ENCODE peak calls at places on chromosomes 2 and 18, in six cellular contexts. K is right lobe of liver, Z is stomach, I is body of pancreas, T is heart left ventricle, G is thyroid gland. X is an unnamed sample.

GRCh38 chr2:152446213-152446612 is 111.2 kb downstream of the FMNL2 start:
- DNase-seq in K (no peak), T (no peak), Z (no peak), I (no peak), G (no peak), X (no peak)

GRCh38 chr2:86016581-86016980 is 89.1 kb downstream of the POLR1A start:
- DNase-seq in I (no peak), G (no peak), K (no peak), T (no peak), Z (no peak), X (no peak)

GRCh38 chr2:237757616-237758015 is 41.0 kb upstream of the RBM44 start:
- DNase-seq in I (no peak), G (no peak), T (no peak), Z (no peak), K (no peak), X (no peak)

GRCh38 chr2:3535794-3536681 is 16.7 kb upstream of the ADI1 start:
- DNase-seq in K (peak; percentile 75), Z (peak; percentile 55), I (peak; percentile 51), T (peak; percentile 81), G (peak; percentile 35), X (peak; percentile 47)

GRCh38 chr2:19043893-19044292 is 314.5 kb downstream of the OSR1 start:
- DNase-seq in G (no peak), T (no peak), K (no peak), I (peak; percentile 67), Z (peak; percentile 60), X (no peak)

GRCh38 chr2:121717529-121717928 is 19.1 kb downstream of the NIFK start:
- DNase-seq in I (no peak), T (no peak), K (no peak), Z (no peak), G (no peak), X (no peak)

GRCh38 chr18:35577045-35577848 is 4.3 kb upstream of the GALNT1 start:
- DNase-seq in I (no peak), T (no peak), K (peak; percentile 20), G (no peak), Z (no peak), X (no peak)

GRCh38 chr18:27839141-27839540 is 337.8 kb downstream of the CDH2 start:
- DNase-seq in T (no peak), K (no peak), Z (no peak), I (no peak), G (no peak), X (no peak)

GRCh38 chr2:95343429-95344207 is 46.5 kb downstream of the KCNIP3 start:
- DNase-seq in T (no peak), G (no peak), K (no peak), I (no peak), Z (no peak), X (no peak)

GRCh38 chr2:196225213-196225612 is 53.8 kb upstream of the STK17B start:
- DNase-seq in G (no peak), Z (no peak), I (no peak), T (no peak), K (no peak), X (no peak)

GRCh38 chr2:199471443-199472057 is 13.8 kb upstream of the SATB2 start:
- DNase-seq in K (peak; percentile 83), T (peak; percentile 54), Z (peak; percentile 63), G (peak; percentile 55), I (peak; percentile 77), X (no peak)

GRCh38 chr2:236164201-236164982 is 3.8 kb downstream of the GBX2 start:
- DNase-seq in G (peak; percentile 30), Z (no peak), I (no peak), T (no peak), K (no peak), X (no peak)

GRCh38 chr2:55019547-55020258 is 30.5 kb downstream of the RTN4 start:
- DNase-seq in T (no peak), G (no peak), I (no peak), K (no peak), Z (no peak), X (no peak)

GRCh38 chr2:42339191-42339912 is 21.7 kb downstream of the COX7A2L start:
- DNase-seq in G (no peak), I (no peak), T (no peak), K (no peak), Z (no peak), X (no peak)

GRCh38 chr2:605674-606608 is 71.3 kb downstream of the TMEM18 start:
- DNase-seq in Z (no peak), T (no peak), K (no peak), I (no peak), G (no peak), X (no peak)

GRCh38 chr18:77206676-77207370 is 42.8 kb upstream of the GALR1 start:
- DNase-seq in G (no peak), I (no peak), Z (no peak), T (peak; percentile 80), K (no peak), X (peak; percentile 61)

GRCh38 chr2:64799592-64800252 is 146.0 kb upstream of the SERTAD2 start:
- DNase-seq in Z (peak; percentile 39), I (no peak), G (no peak), T (no peak), K (no peak), X (no peak)

GRCh38 chr2:150355440-150355839 is 132.0 kb downstream of the RND3 start:
- DNase-seq in I (no peak), Z (no peak), G (no peak), T (no peak), K (no peak), X (no peak)

GRCh38 chr18:47724186-47724975 is 206.1 kb downstream of the SMAD2 start:
- DNase-seq in I (no peak), K (no peak), Z (no peak), T (no peak), G (peak; percentile 64), X (no peak)

DNA sequence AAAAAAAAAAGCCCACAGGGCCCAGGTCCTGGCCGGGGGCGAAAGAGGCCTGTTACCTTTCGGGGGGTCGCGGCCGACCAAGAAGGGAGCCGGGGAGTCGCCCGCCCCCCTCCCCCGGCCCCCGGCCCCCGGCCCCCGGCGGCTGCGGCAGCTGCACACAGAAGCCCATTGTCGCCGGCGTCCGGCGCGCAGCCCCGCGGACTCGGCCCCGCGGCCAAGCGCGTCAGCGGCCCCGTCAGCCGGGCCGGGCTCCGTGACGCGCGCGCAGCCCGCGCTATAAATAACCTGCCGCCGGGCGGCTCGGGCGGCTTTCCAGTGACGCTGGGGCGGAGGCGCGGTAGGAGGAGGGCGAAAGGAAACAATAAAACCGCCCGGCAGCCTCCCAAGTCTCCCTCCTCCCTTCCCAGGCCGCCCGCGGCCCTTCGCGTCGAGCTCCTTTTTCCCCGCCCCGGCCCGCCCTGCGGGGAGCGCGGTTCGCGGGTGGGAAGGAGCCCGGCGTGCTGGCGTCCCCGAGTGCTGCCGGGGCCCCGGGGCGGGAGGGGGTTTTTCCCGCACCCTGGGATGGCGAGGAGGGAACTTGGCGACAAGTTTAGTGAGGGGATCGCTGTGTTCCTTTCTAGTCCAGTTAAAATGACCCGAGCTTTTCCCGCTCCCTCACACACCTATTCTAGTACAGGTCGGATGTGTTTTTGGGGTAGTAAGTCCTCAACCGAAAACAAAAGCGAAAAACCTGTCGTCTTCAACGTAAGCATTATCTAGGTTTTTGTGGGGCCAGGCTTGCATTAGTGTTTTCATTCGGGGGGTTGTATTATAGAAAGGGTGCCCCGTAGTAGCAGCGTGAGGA is 10.0 kb upstream of the NR4A2 start:
- DNase-seq in G (peak; percentile 93), Z (peak; percentile 97), K (peak; percentile 96), I (peak; percentile 96), T (peak; percentile 96), X (peak; percentile 91)
- TF ChIP-seq POLR2A in G (peak; percentile 81), Z (no peak), K (peak; percentile 87), I (peak; percentile 4), T (no peak), X (peak; percentile 90)

GRCh38 chr2:69735696-69736095 is 6.2 kb upstream of the ANXA4 start:
- DNase-seq in K (no peak), I (peak; percentile 72), Z (no peak), T (no peak), G (peak; percentile 61), X (no peak)

GRCh38 chr2:69742170-69742952 is 427 bp downstream of the ANXA4 start:
- DNase-seq in T (no peak), Z (no peak), G (no peak), I (peak; percentile 37), K (no peak), X (no peak)

GRCh38 chr2:69743847-69744264 is 1.9 kb downstream of the ANXA4 start:
- DNase-seq in T (no peak), I (peak; percentile 56), K (no peak), Z (no peak), G (no peak), X (no peak)

GRCh38 chr2:69744456-69744855 is 2.5 kb downstream of the ANXA4 start:
- DNase-seq in T (no peak), G (no peak), I (no peak), Z (no peak), K (no peak), X (no peak)

GRCh38 chr2:69741281-69742169 is at the start of gene ANXA4:
- DNase-seq in I (peak; percentile 91), G (peak; percentile 91), Z (peak; percentile 90), T (peak; percentile 85), K (peak; percentile 91), X (peak; percentile 82)
- TF ChIP-seq POLR2A in I (peak; percentile 92), G (peak; percentile 18), Z (no peak), T (no peak), K (peak; percentile 91), X (peak; percentile 88)

GRCh38 chr2:120012363-120012762 is 514 bp upstream of the EPB41L5 start:
- DNase-seq in Z (no peak), I (no peak), T (no peak), K (no peak), G (no peak), X (no peak)

GRCh38 chr2:120016800-120017199 is 3.9 kb downstream of the EPB41L5 start:
- DNase-seq in I (no peak), K (no peak), G (no peak), T (no peak), Z (no peak), X (no peak)

GRCh38 chr2:120014231-120014990 is 1.5 kb downstream of the EPB41L5 start:
- DNase-seq in Z (no peak), K (no peak), T (no peak), G (peak; percentile 34), I (peak; percentile 39), X (no peak)

GRCh38 chr2:120013569-120014223 is 819 bp downstream of the EPB41L5 start:
- DNase-seq in T (no peak), I (peak; percentile 78), K (no peak), G (peak; percentile 62), Z (no peak), X (peak; percentile 42)

GRCh38 chr2:120012771-120013568 is at the start of gene EPB41L5:
- DNase-seq in I (peak; percentile 95), T (peak; percentile 95), K (peak; percentile 95), Z (peak; percentile 95), G (peak; percentile 94), X (peak; percentile 91)
- TF ChIP-seq POLR2A in I (peak; percentile 89), T (peak; percentile 49), K (peak; percentile 94), Z (no peak), G (peak; percentile 75), X (peak; percentile 84)

DNA sequence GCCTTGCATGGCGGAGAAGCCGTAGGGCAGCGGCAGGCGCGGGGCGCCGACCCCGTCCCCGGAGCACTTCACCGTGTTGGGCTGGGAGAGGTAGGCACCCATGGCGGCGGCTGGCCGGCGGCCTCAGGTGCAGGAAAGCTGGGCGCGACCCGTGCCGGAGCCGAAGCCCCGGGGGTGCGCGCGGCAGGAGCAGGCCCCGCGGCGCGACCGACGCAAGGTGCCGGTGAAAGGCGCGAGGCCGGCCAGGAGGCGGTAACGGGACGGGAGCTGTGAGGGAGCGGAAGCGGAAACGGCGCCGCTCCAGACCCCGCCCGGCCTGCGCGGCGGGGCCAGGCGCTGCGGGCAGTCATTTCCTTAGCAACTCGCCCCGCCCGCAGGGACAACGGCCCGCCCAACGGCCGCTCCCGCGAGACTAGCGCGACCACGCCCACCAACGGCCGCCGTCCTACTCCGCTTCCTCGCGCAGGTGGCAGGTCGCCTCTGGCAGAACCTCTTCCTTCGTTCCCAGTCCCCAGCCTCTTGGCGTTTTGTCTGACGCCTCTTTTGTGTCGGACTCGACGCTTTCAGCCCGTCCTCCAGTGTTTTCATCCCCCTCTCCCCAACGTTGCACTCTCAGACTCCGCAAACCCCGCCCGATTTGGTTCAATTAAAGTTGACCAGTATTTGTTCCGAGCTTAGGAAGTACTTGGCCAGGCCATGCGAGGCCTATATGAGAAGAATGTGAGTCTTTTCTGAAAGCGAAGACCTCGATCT is at the start of gene PPM1G:
- DNase-seq in Z (peak; percentile 97), T (peak; percentile 95), I (peak; percentile 97), K (peak; percentile 98), G (peak; percentile 96), X (peak; percentile 92)
- TF ChIP-seq POLR2A in Z (no peak), T (no peak), I (peak; percentile 82), K (peak; percentile 60), G (no peak), X (peak; percentile 72)